ENCODE peak calls at places on chromosomes 2 and 18, in four cellular contexts. One of them, this sample, is unnamed.

GRCh38 chr2:101790856-101791255 is 93.3 kb downstream of the MAP4K4 start:
- DNase-seq in head of caudate nucleus: no peak
- DNase-seq in endothelial cell: no peak
- DNase-seq in AG04449: no peak
- DNase-seq in this sample: no peak

GRCh38 chr2:226678422-226678821 is 121.2 kb downstream of the IRS1 start:
- DNase-seq in head of caudate nucleus: no peak
- DNase-seq in endothelial cell: no peak
- DNase-seq in AG04449: no peak
- DNase-seq in this sample: no peak

GRCh38 chr2:16302969-16303592 is 362.6 kb downstream of the CYRIA start:
- DNase-seq in head of caudate nucleus: no peak
- DNase-seq in endothelial cell: no peak
- DNase-seq in AG04449: no peak
- DNase-seq in this sample: no peak

GRCh38 chr2:13819896-13820295 is 812.6 kb upstream of the LRATD1 start:
- DNase-seq in head of caudate nucleus: no peak
- DNase-seq in endothelial cell: no peak
- DNase-seq in AG04449: no peak
- DNase-seq in this sample: no peak

GRCh38 chr2:86011449-86011941 is 94.2 kb downstream of the POLR1A start:
- DNase-seq in head of caudate nucleus: no peak
- DNase-seq in endothelial cell: no peak
- DNase-seq in AG04449: no peak
- DNase-seq in this sample: no peak

GRCh38 chr2:158291544-158292175 is 164.9 kb downstream of the CCDC148 start:
- DNase-seq in head of caudate nucleus: no peak
- DNase-seq in endothelial cell: no peak
- DNase-seq in AG04449: no peak
- DNase-seq in this sample: no peak

GRCh38 chr18:28412521-28412920 is 235.6 kb upstream of the CDH2 start:
- DNase-seq in head of caudate nucleus: no peak
- DNase-seq in endothelial cell: no peak
- DNase-seq in AG04449: no peak
- DNase-seq in this sample: no peak

GRCh38 chr2:153360239-153360638 is 118.3 kb downstream of the RPRM start:
- DNase-seq in head of caudate nucleus: no peak
- DNase-seq in endothelial cell: no peak
- DNase-seq in AG04449: no peak
- DNase-seq in this sample: peak; percentile 31

GRCh38 chr2:108637304-108637669 is 82.0 kb upstream of the RANBP2 start:
- DNase-seq in head of caudate nucleus: no peak
- DNase-seq in endothelial cell: no peak
- DNase-seq in AG04449: peak; percentile 68
- DNase-seq in this sample: no peak

GRCh38 chr2:238853724-238854123 is 5.8 kb downstream of the TWIST2 start:
- DNase-seq in head of caudate nucleus: no peak
- DNase-seq in endothelial cell: no peak
- DNase-seq in AG04449: no peak
- DNase-seq in this sample: no peak

GRCh38 chr18:47260924-47261701 is 9.7 kb upstream of the SKOR2 start:
- DNase-seq in head of caudate nucleus: no peak
- DNase-seq in endothelial cell: peak; percentile 53
- DNase-seq in AG04449: no peak
- DNase-seq in this sample: peak; percentile 77

GRCh38 chr18:76265375-76266225 is 229.4 kb downstream of the ZNF516 start:
- DNase-seq in head of caudate nucleus: no peak
- DNase-seq in endothelial cell: no peak
- DNase-seq in AG04449: no peak
- DNase-seq in this sample: no peak

This sample was measured in glutamatergic neuron.